ENCODE peak calls at places on chromosomes 7 and 10, in eight cellular contexts. One of them, this sample, is unnamed.

GRCh38 chr10:3787001-3787400 is 2.0 kb upstream of the KLF6 start:
- DNase-seq in HT1080: peak
- DNase-seq in adrenal gland: no peak
- DNase-seq in stimulated activated CD8-positive, alpha-beta memory T cell treated with anti-CD3 and anti-CD28 coated beads, Interleukin-2, amount 100 ng/mL, for 48 hours: no peak
- DNase-seq in cardiac fibroblast: no peak
- DNase-seq in esophagus muscularis mucosa: no peak
- DNase-seq in GM20000: no peak
- DNase-seq in cardiac muscle cell: no peak
- DNase-seq in this sample: no peak

GRCh38 chr7:133572087-133572486 is 319.2 kb downstream of the EXOC4 start:
- DNase-seq in HT1080: no peak
- DNase-seq in adrenal gland: no peak
- DNase-seq in stimulated activated CD8-positive, alpha-beta memory T cell treated with anti-CD3 and anti-CD28 coated beads, Interleukin-2, amount 100 ng/mL, for 48 hours: no peak
- DNase-seq in cardiac fibroblast: no peak
- DNase-seq in esophagus muscularis mucosa: no peak
- DNase-seq in GM20000: no peak
- DNase-seq in cardiac muscle cell: no peak
- DNase-seq in this sample: no peak

GRCh38 chr7:116955801-116956514 is 2.7 kb downstream of the ST7 start:
- DNase-seq in HT1080: no peak
- DNase-seq in adrenal gland: peak
- DNase-seq in stimulated activated CD8-positive, alpha-beta memory T cell treated with anti-CD3 and anti-CD28 coated beads, Interleukin-2, amount 100 ng/mL, for 48 hours: no peak
- DNase-seq in cardiac fibroblast: peak
- DNase-seq in esophagus muscularis mucosa: no peak
- DNase-seq in GM20000: peak
- DNase-seq in cardiac muscle cell: peak
- DNase-seq in this sample: no peak

GRCh38 chr7:141325275-141325674 is 225.9 kb upstream of the AGK start:
- DNase-seq in HT1080: no peak
- DNase-seq in adrenal gland: no peak
- DNase-seq in stimulated activated CD8-positive, alpha-beta memory T cell treated with anti-CD3 and anti-CD28 coated beads, Interleukin-2, amount 100 ng/mL, for 48 hours: no peak
- DNase-seq in cardiac fibroblast: no peak
- DNase-seq in esophagus muscularis mucosa: no peak
- DNase-seq in GM20000: no peak
- DNase-seq in cardiac muscle cell: no peak
- DNase-seq in this sample: peak

GRCh38 chr7:44277851-44278250 is 47.5 kb downstream of the CAMK2B start:
- DNase-seq in HT1080: no peak
- DNase-seq in adrenal gland: no peak
- DNase-seq in stimulated activated CD8-positive, alpha-beta memory T cell treated with anti-CD3 and anti-CD28 coated beads, Interleukin-2, amount 100 ng/mL, for 48 hours: no peak
- DNase-seq in cardiac fibroblast: peak
- DNase-seq in esophagus muscularis mucosa: no peak
- DNase-seq in GM20000: no peak
- DNase-seq in cardiac muscle cell: peak
- DNase-seq in this sample: no peak

GRCh38 chr7:27134392-27134791 is 3.8 kb upstream of the HOXA4 start:
- DNase-seq in HT1080: peak
- DNase-seq in adrenal gland: no peak
- DNase-seq in stimulated activated CD8-positive, alpha-beta memory T cell treated with anti-CD3 and anti-CD28 coated beads, Interleukin-2, amount 100 ng/mL, for 48 hours: no peak
- DNase-seq in cardiac fibroblast: peak
- DNase-seq in esophagus muscularis mucosa: no peak
- DNase-seq in GM20000: no peak
- DNase-seq in cardiac muscle cell: peak
- DNase-seq in this sample: no peak

GRCh38 chr10:28949005-28950004 is 272.0 kb downstream of the BAMBI start:
- DNase-seq in HT1080: no peak
- DNase-seq in adrenal gland: no peak
- DNase-seq in stimulated activated CD8-positive, alpha-beta memory T cell treated with anti-CD3 and anti-CD28 coated beads, Interleukin-2, amount 100 ng/mL, for 48 hours: no peak
- DNase-seq in cardiac fibroblast: no peak
- DNase-seq in esophagus muscularis mucosa: no peak
- DNase-seq in GM20000: no peak
- DNase-seq in cardiac muscle cell: no peak
- DNase-seq in this sample: no peak

GRCh38 chr7:69772699-69773436 is 174.6 kb downstream of the AUTS2 start:
- DNase-seq in HT1080: no peak
- DNase-seq in adrenal gland: peak
- DNase-seq in stimulated activated CD8-positive, alpha-beta memory T cell treated with anti-CD3 and anti-CD28 coated beads, Interleukin-2, amount 100 ng/mL, for 48 hours: no peak
- DNase-seq in cardiac fibroblast: no peak
- DNase-seq in esophagus muscularis mucosa: no peak
- DNase-seq in GM20000: no peak
- DNase-seq in cardiac muscle cell: no peak
- DNase-seq in this sample: no peak

GRCh38 chr7:66082886-66083415 is 7.3 kb downstream of the ASL start:
- DNase-seq in HT1080: no peak
- DNase-seq in adrenal gland: no peak
- DNase-seq in stimulated activated CD8-positive, alpha-beta memory T cell treated with anti-CD3 and anti-CD28 coated beads, Interleukin-2, amount 100 ng/mL, for 48 hours: no peak
- DNase-seq in cardiac fibroblast: no peak
- DNase-seq in esophagus muscularis mucosa: no peak
- DNase-seq in GM20000: no peak
- DNase-seq in cardiac muscle cell: no peak
- DNase-seq in this sample: no peak

GRCh38 chr10:23200586-23200985 is 8.5 kb downstream of the PTF1A start:
- DNase-seq in HT1080: no peak
- DNase-seq in adrenal gland: no peak
- DNase-seq in stimulated activated CD8-positive, alpha-beta memory T cell treated with anti-CD3 and anti-CD28 coated beads, Interleukin-2, amount 100 ng/mL, for 48 hours: no peak
- DNase-seq in cardiac fibroblast: no peak
- DNase-seq in esophagus muscularis mucosa: peak
- DNase-seq in GM20000: no peak
- DNase-seq in cardiac muscle cell: no peak
- DNase-seq in this sample: no peak

GRCh38 chr10:129101232-129101980 is 365.6 kb upstream of the MGMT start:
- DNase-seq in HT1080: no peak
- DNase-seq in adrenal gland: no peak
- DNase-seq in stimulated activated CD8-positive, alpha-beta memory T cell treated with anti-CD3 and anti-CD28 coated beads, Interleukin-2, amount 100 ng/mL, for 48 hours: no peak
- DNase-seq in cardiac fibroblast: no peak
- DNase-seq in esophagus muscularis mucosa: peak
- DNase-seq in GM20000: no peak
- DNase-seq in cardiac muscle cell: peak
- DNase-seq in this sample: peak

GRCh38 chr10:69958232-69958902 is 94.3 kb upstream of the MACROH2A2 start:
- DNase-seq in HT1080: peak
- DNase-seq in adrenal gland: peak
- DNase-seq in stimulated activated CD8-positive, alpha-beta memory T cell treated with anti-CD3 and anti-CD28 coated beads, Interleukin-2, amount 100 ng/mL, for 48 hours: no peak
- DNase-seq in cardiac fibroblast: peak
- DNase-seq in esophagus muscularis mucosa: no peak
- DNase-seq in GM20000: peak
- DNase-seq in cardiac muscle cell: peak
- DNase-seq in this sample: peak

GRCh38 chr10:95748349-95748748 is 7.6 kb upstream of the ENTPD1 start:
- DNase-seq in HT1080: no peak
- DNase-seq in adrenal gland: no peak
- DNase-seq in stimulated activated CD8-positive, alpha-beta memory T cell treated with anti-CD3 and anti-CD28 coated beads, Interleukin-2, amount 100 ng/mL, for 48 hours: no peak
- DNase-seq in cardiac fibroblast: no peak
- DNase-seq in esophagus muscularis mucosa: no peak
- DNase-seq in GM20000: no peak
- DNase-seq in cardiac muscle cell: no peak
- DNase-seq in this sample: no peak